ENCODE peak calls at places on chromosomes 4 and X, in eight cellular contexts. M, O, U, R, D, C, F and H are unnamed samples. For H3K4me1, the result is how much of the 10 kb centered on the place peaks cover.

GRCh38 chr4:7763788-7764187 is 175.9 kb downstream of the AFAP1 start:
- DNase-seq in M (no peak), O (no peak), U (peak), R (no peak), D (no peak), C (no peak), F (no peak), H (no peak)

GRCh38 chr4:84944952-84945351 is 21.5 kb downstream of the WDFY3 start:
- DNase-seq in M (no peak), O (no peak), U (peak), R (no peak), D (no peak), C (peak), F (peak), H (no peak)

GRCh38 chr4:16676247-16676646 is 222.2 kb downstream of the LDB2 start:
- DNase-seq in M (no peak), O (no peak), U (no peak), R (no peak), D (peak), C (no peak), F (no peak), H (no peak)

GRCh38 chrX:105191878-105192277 is 28.6 kb downstream of the TEX13A start:
- DNase-seq in M (no peak), O (peak), U (peak), R (no peak), D (no peak), C (no peak), F (no peak), H (no peak)

GRCh38 chr4:104163820-104164219 is 330.9 kb downstream of the CXXC4 start:
- DNase-seq in M (no peak), O (no peak), U (peak), R (no peak), D (no peak), C (no peak), F (no peak), H (no peak)

GRCh38 chrX:110403839-110404238 is 45.2 kb downstream of the RTL9 start:
- DNase-seq in M (no peak), O (no peak), U (peak), R (no peak), D (no peak), C (no peak), F (no peak), H (no peak)

GRCh38 chr4:169940460-169940859 is 85.7 kb downstream of the MFAP3L start:
- DNase-seq in M (no peak), O (no peak), U (no peak), R (no peak), D (no peak), C (no peak), F (no peak), H (no peak)

GRCh38 chr4:15961778-15962510 is 1.0 kb downstream of the FGFBP2 start:
- DNase-seq in M (no peak), O (no peak), U (no peak), R (no peak), D (no peak), C (no peak), F (no peak), H (no peak)

GRCh38 chr4:172270421-172270820 is 457.2 kb downstream of the GALNTL6 start:
- DNase-seq in M (no peak), O (no peak), U (no peak), R (no peak), D (no peak), C (no peak), F (no peak), H (no peak)

GRCh38 chr4:68732653-68733466 is 62.4 kb upstream of the UGT2B15 start:
- DNase-seq in M (no peak), O (no peak), U (no peak), R (peak), D (no peak), C (peak), F (no peak), H (no peak)

GRCh38 chrX:77160301-77160700 is 286.9 kb upstream of the FGF16 start:
- DNase-seq in M (no peak), O (peak), U (no peak), R (no peak), D (no peak), C (no peak), F (peak), H (no peak)

GRCh38 chrX:149073464-149073863 is 431.6 kb downstream of the IDS start:
- DNase-seq in M (no peak), O (no peak), U (no peak), R (no peak), D (no peak), C (no peak), F (no peak), H (no peak)

GRCh38 chrX:19005909-19006308 is 22.0 kb upstream of the PHKA2 start:
- DNase-seq in M (no peak), O (no peak), U (no peak), R (no peak), D (no peak), C (peak), F (no peak), H (no peak)

GRCh38 chr4:47747846-47748494 is 89.9 kb downstream of the CORIN start:
- DNase-seq in M (no peak), O (no peak), U (no peak), R (no peak), D (no peak), C (no peak), F (no peak), H (no peak)

GRCh38 chr4:69764311-69764710 is 3.9 kb upstream of the SULT1B1 start:
- DNase-seq in M (no peak), O (no peak), U (no peak), R (no peak), D (no peak), C (no peak), F (no peak), H (no peak)

GRCh38 chr4:54877006-54877405 is 219.2 kb downstream of the KIT start:
- DNase-seq in M (no peak), O (no peak), U (peak), R (no peak), D (no peak), C (no peak), F (no peak), H (no peak)

GRCh38 chr4:70830054-70830453 is 9.6 kb downstream of the GRSF1 start:
- DNase-seq in M (no peak), O (no peak), U (no peak), R (no peak), D (no peak), C (no peak), F (no peak), H (no peak)

GRCh38 chrX:77276742-77277141 is 170.4 kb upstream of the FGF16 start:
- DNase-seq in M (no peak), O (no peak), U (no peak), R (no peak), D (no peak), C (no peak), F (no peak), H (no peak)

GRCh38 chrX:136209016-136209738 is 42.0 kb downstream of the MAP7D3 start:
- DNase-seq in M (peak), O (peak), U (peak), R (no peak), D (peak), C (no peak), F (peak), H (peak)

GRCh38 chr4:86975927-86976326 is 41.1 kb downstream of the AFF1 start:
- DNase-seq in M (no peak), O (no peak), U (no peak), R (no peak), D (no peak), C (no peak), F (no peak), H (no peak)
- H3K4me1 ChIP-seq in M (under half), O (under half), U (under half), R (under half), D (under half), C (half or more), F (under half), H (under half)

GRCh38 chr4:117249333-117249732 is 164.0 kb upstream of the TRAM1L1 start:
- DNase-seq in M (no peak), O (no peak), U (no peak), R (no peak), D (no peak), C (no peak), F (no peak), H (no peak)
- H3K4me1 ChIP-seq in M (under half), O (under half), U (under half), R (under half), D (under half), C (under half), F (under half), H (under half)

DNA sequence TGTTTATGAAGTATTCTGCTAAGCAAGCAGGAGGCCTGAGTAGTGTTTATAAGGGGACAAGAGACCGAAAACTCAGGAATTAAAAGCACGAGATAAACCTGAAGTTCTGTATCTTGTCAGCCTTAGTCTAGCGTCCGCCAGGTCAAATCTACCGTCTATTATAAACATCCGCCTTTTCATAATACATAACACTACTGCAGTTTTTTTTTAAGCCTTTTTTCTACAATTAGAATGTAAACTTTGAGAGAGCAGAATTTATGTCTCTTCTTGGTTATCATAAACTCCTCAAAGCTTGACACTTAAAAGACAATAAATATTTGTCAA is 117.3 kb downstream of the CHRNA9 start:
- DNase-seq in M (no peak), O (no peak), U (no peak), R (no peak), D (no peak), C (no peak), F (no peak), H (no peak)
- H3K4me1 ChIP-seq in M (under half), O (under half), U (under half), R (under half), D (under half), C (under half), F (under half), H (under half)

DNA sequence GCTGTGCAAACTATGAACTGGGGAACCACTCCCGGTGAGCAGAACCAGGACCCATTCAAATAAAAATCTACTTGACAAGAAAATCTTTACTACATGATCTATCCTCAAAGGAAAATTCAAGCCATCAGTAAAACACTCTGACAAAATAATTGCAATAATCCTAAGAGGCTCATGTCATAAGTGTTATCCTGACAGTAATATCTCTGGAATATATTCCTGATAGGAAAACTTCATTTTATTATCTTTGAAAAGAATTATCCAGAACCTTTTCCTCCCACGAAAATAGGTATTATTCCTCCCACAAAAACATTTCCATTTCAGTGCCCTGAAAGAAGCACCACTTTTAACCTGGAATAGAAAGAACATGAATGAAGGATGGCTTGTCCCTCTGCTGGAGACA is 357.7 kb upstream of the PCDH7 start:
- DNase-seq in M (no peak), O (no peak), U (no peak), R (no peak), D (no peak), C (no peak), F (no peak), H (no peak)
- H3K4me1 ChIP-seq in M (under half), O (under half), U (under half), R (under half), D (under half), C (under half), F (under half), H (under half)

GRCh38 chr4:153252122-153252521 is 47.9 kb downstream of the TRIM2 start:
- DNase-seq in M (no peak), O (no peak), U (no peak), R (no peak), D (no peak), C (no peak), F (no peak), H (no peak)

GRCh38 chr4:153258750-153259149 is 54.5 kb downstream of the TRIM2 start:
- DNase-seq in M (no peak), O (no peak), U (no peak), R (no peak), D (no peak), C (no peak), F (no peak), H (no peak)

GRCh38 chr4:153257151-153257620 is 52.9 kb downstream of the TRIM2 start:
- DNase-seq in M (no peak), O (peak), U (peak), R (no peak), D (peak), C (no peak), F (peak), H (peak)

GRCh38 chr4:153257966-153258365 is 53.7 kb downstream of the TRIM2 start:
- DNase-seq in M (no peak), O (peak), U (no peak), R (no peak), D (no peak), C (no peak), F (no peak), H (no peak)

DNA sequence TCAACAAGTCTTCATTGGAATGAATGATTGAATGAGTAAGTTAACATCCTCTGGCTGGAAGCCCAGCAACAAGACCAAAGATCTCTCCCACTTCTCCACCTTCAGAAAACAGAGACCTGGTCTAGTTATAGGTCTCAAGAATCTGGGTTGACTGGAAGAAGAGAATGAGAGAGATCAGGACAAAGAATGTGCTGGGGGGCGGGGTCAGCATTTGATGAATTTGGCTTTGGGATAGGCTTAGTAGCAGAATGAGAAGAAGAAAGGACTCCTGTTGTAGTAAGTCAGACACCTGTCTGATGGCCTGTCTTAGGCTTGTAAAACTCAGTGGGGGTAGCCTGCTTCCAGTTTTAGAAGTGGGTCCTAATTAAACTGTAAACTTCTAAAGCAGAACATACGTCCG is 51.0 kb downstream of the TRIM2 start:
- DNase-seq in M (no peak), O (no peak), U (no peak), R (no peak), D (no peak), C (no peak), F (no peak), H (no peak)
- H3K4me1 ChIP-seq in M (under half), O (under half), U (under half), R (under half), D (under half), C (under half), F (under half), H (under half)

DNA sequence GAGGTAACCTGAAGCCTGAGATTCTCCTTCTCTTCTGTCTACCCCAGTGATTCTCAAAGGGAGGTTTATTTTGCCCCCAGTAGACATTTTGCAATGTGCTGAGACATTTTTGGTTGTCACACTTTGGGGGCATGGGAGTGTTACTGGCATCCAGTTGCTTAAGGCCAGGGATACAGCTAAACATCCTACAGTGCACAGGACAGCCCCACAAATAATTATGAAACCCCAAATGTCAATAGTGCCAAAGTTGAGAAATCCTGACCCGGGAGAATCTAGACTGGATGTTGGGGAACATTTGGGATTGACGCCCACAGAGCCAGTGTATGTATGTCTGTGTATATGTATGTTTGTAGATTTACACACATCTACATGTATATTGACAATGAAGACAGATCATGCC is 13.2 kb downstream of the MID1 start:
- DNase-seq in M (no peak), O (no peak), U (no peak), R (no peak), D (no peak), C (no peak), F (no peak), H (no peak)
- H3K4me1 ChIP-seq in M (under half), O (under half), U (under half), R (under half), D (under half), C (under half), F (under half), H (under half)

DNA sequence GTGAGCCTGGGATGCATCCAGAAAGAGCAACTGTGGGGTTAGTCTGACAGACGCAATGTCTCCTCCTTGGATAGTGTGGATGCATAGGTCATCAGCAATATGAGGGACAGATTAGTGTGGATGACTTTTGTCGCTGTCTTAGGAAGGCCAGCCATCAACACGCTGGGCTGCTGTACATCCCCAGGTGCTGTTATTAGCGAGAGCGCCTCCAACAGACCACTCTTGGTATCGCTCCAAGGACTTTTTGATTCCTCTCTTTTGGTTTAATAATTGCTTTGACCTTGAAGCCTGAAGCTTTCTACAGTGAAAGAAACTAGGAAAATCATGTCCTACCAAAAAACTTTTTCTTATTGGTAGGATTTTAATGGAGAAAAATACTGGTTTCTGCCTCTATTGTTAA is 76.7 kb downstream of the TMEM131L start:
- DNase-seq in M (no peak), O (no peak), U (no peak), R (no peak), D (no peak), C (no peak), F (no peak), H (no peak)
- H3K4me1 ChIP-seq in M (under half), O (under half), U (under half), R (under half), D (under half), C (under half), F (under half), H (under half)

GRCh38 chr4:26260571-26260970 is 60.2 kb upstream of the RBPJ start:
- DNase-seq in M (no peak), O (no peak), U (no peak), R (no peak), D (no peak), C (no peak), F (no peak), H (no peak)

GRCh38 chr4:26267087-26267486 is 53.7 kb upstream of the RBPJ start:
- DNase-seq in M (peak), O (no peak), U (no peak), R (peak), D (peak), C (no peak), F (no peak), H (no peak)

GRCh38 chr4:26263165-26263564 is 57.6 kb upstream of the RBPJ start:
- DNase-seq in M (no peak), O (peak), U (no peak), R (no peak), D (no peak), C (no peak), F (no peak), H (no peak)

GRCh38 chr4:26261400-26261799 is 59.4 kb upstream of the RBPJ start:
- DNase-seq in M (no peak), O (no peak), U (no peak), R (no peak), D (no peak), C (no peak), F (no peak), H (no peak)

GRCh38 chr4:26264109-26264508 is 56.7 kb upstream of the RBPJ start:
- DNase-seq in M (no peak), O (no peak), U (no peak), R (no peak), D (no peak), C (no peak), F (no peak), H (no peak)
- H3K4me1 ChIP-seq in M (under half), O (under half), U (under half), R (under half), D (under half), C (under half), F (under half), H (under half)

GRCh38 chr4:140769209-140769608 is 13.0 kb upstream of the TBC1D9 start:
- DNase-seq in M (no peak), O (no peak), U (no peak), R (no peak), D (no peak), C (no peak), F (no peak), H (no peak)
- H3K4me1 ChIP-seq in M (under half), O (under half), U (under half), R (under half), D (under half), C (under half), F (under half), H (under half)